ENCODE peak calls at places on chromosomes 6 and 20, in four cellular contexts. One of them, this sample, is unnamed.

GRCh38 chr20:47785900-47786762 is 850 bp upstream of the SULF2 start:
- DNase-seq in HepG2: peak; percentile 82
- DNase-seq in SK-N-SH: peak; percentile 86
- DNase-seq in H1: no peak
- DNase-seq in this sample: peak; percentile 63

GRCh38 chr20:24502184-24502583 is 32.8 kb downstream of the SYNDIG1 start:
- DNase-seq in HepG2: no peak
- DNase-seq in SK-N-SH: peak; percentile 51
- DNase-seq in H1: no peak
- DNase-seq in this sample: no peak

GRCh38 chr6:68636710-68637470 is 1.8 kb downstream of the ADGRB3 start:
- DNase-seq in HepG2: no peak
- DNase-seq in SK-N-SH: no peak
- DNase-seq in H1: no peak
- DNase-seq in this sample: no peak

GRCh38 chr6:159700970-159701369 is 7.9 kb upstream of the SOD2 start:
- DNase-seq in HepG2: no peak
- DNase-seq in SK-N-SH: no peak
- DNase-seq in H1: no peak
- DNase-seq in this sample: no peak

GRCh38 chr6:170096191-170096802 is 194.6 kb downstream of the DLL1 start:
- DNase-seq in HepG2: no peak
- DNase-seq in SK-N-SH: peak; percentile 81
- DNase-seq in H1: no peak
- DNase-seq in this sample: no peak

GRCh38 chr6:44915111-44915510 is 413.0 kb upstream of the RUNX2 start:
- DNase-seq in HepG2: no peak
- DNase-seq in SK-N-SH: no peak
- DNase-seq in H1: no peak
- DNase-seq in this sample: no peak

GRCh38 chr20:48051810-48052491 is 266.7 kb upstream of the SULF2 start:
- DNase-seq in HepG2: no peak
- DNase-seq in SK-N-SH: peak; percentile 69
- DNase-seq in H1: no peak
- DNase-seq in this sample: no peak

GRCh38 chr6:139327038-139327437 is 35.2 kb upstream of the TXLNB start:
- DNase-seq in HepG2: no peak
- DNase-seq in SK-N-SH: no peak
- DNase-seq in H1: no peak
- DNase-seq in this sample: peak; percentile 15

GRCh38 chr20:19269737-19270325 is 57.4 kb downstream of the SLC24A3 start:
- DNase-seq in HepG2: no peak
- DNase-seq in SK-N-SH: no peak
- DNase-seq in H1: no peak
- DNase-seq in this sample: no peak

GRCh38 chr6:144415014-144415413 is 129.9 kb downstream of the UTRN start:
- DNase-seq in HepG2: peak; percentile 95
- DNase-seq in SK-N-SH: no peak
- DNase-seq in H1: no peak
- DNase-seq in this sample: no peak

DNA sequence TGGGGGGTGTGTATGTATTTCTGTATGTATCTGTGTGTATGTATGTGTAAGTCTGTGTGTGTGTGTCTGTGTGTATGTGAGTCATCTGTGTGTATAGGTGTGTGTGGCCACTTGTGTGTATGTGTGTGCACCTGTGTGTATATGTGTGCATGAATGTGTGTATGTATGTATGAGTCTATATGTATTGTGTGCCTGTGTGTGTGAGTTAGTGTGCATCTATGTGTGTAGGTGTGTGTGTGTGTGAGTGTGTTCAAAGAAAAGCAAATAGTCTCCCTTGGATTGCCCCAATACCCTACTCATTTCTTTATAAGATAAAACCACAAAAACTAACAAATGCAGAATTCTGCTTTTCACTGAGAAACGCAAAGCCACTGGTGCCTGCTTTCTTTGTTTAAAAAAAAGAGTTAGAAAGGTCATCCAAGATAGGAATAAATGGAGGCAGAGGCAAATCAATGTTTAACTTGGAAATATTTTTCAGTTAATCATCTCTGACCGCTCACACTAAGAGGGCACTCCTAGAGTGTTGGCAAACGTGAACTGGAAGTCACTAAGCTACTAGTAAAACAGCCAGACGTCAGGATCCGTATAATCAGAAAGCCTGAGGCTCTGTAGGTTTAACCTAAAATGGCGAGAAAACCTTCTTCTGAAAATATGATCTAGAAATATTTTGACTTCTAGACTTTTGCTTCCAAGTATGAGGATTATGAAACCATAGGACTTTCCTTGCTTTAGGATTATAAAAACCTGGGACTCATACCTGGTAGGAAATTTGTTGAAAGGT is 37.4 kb upstream of the JAG1 start:
- DNase-seq in HepG2: peak; percentile 97
- DNase-seq in SK-N-SH: no peak
- DNase-seq in H1: no peak
- DNase-seq in this sample: no peak
- TF ChIP-seq POLR2AphosphoS5 in HepG2: peak; percentile 86
- TF ChIP-seq POLR2AphosphoS5 in SK-N-SH: no peak
- TF ChIP-seq POLR2AphosphoS5 in H1: no peak
- TF ChIP-seq POLR2AphosphoS5 in this sample: no peak

GRCh38 chr6:131949909-131950766 is 1.0 kb downstream of the CCN2 start:
- DNase-seq in HepG2: peak; percentile 75
- DNase-seq in SK-N-SH: peak; percentile 74
- DNase-seq in H1: no peak
- DNase-seq in this sample: peak; percentile 32

GRCh38 chr6:131949615-131949908 is 1.6 kb downstream of the CCN2 start:
- DNase-seq in HepG2: no peak
- DNase-seq in SK-N-SH: no peak
- DNase-seq in H1: no peak
- DNase-seq in this sample: no peak

GRCh38 chr6:131948692-131949614 is 2.2 kb downstream of the CCN2 start:
- DNase-seq in HepG2: peak; percentile 67
- DNase-seq in SK-N-SH: no peak
- DNase-seq in H1: no peak
- DNase-seq in this sample: no peak

GRCh38 chr6:131951576-131952230 is 531 bp upstream of the CCN2 start:
- DNase-seq in HepG2: no peak
- DNase-seq in SK-N-SH: no peak
- DNase-seq in H1: no peak
- DNase-seq in this sample: no peak

GRCh38 chr6:131950767-131951575 is at the start of gene CCN2:
- DNase-seq in HepG2: peak; percentile 100
- DNase-seq in SK-N-SH: peak; percentile 57
- DNase-seq in H1: peak; percentile 94
- DNase-seq in this sample: peak; percentile 11
- TF ChIP-seq TAF1 in HepG2: peak; percentile 97
- TF ChIP-seq TAF1 in SK-N-SH: peak; percentile 93
- TF ChIP-seq TAF1 in H1: peak; percentile 93
- TF ChIP-seq TAF1 in this sample: no peak

DNA sequence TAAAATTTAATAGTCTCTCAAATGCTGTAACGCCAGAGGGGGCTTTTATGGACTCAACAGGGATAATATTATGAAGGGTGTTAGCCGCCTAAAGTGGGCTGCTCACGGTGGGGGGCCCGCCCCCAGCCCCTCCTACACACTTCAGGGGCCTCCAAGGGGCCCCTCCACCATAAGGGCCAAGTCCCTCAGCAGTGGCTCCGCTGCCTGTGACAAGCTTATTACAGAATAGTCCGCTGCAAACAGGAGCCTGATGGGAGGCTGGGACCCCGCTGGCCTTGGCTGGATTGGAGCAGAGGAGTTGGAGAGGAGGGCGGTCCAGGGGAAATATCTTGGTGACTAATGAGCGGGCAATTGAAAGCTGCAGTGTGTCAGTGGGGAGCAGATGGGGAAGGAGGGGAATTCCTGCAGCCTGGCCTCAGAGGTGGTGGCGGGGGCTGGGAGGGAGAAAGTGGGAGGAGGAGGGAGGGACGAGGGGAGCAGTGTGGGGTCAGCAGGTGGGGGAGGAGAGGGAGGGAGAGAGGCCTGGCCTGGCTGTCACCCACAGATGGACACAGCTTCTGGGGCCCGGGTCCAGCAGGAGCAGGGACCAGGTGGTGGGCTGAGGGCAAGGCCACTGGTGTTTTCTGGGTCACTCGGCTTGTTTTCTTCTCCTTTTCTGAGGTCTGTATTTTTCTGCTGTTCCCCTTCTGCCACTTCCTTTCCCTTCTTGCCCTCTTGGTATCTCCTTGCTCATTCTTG is 57.6 kb upstream of the FOXP4 start:
- DNase-seq in HepG2: peak; percentile 51
- DNase-seq in SK-N-SH: peak; percentile 63
- DNase-seq in H1: no peak
- DNase-seq in this sample: no peak
- TF ChIP-seq POLR2AphosphoS5 in HepG2: no peak
- TF ChIP-seq POLR2AphosphoS5 in SK-N-SH: peak; percentile 14
- TF ChIP-seq POLR2AphosphoS5 in H1: no peak
- TF ChIP-seq POLR2AphosphoS5 in this sample: no peak

GRCh38 chr6:168183613-168183970 is 104.6 kb upstream of the FRMD1 start:
- DNase-seq in HepG2: no peak
- DNase-seq in SK-N-SH: no peak
- DNase-seq in H1: no peak
- DNase-seq in this sample: no peak
- TF ChIP-seq TAF1 in HepG2: no peak
- TF ChIP-seq TAF1 in SK-N-SH: no peak
- TF ChIP-seq TAF1 in H1: no peak
- TF ChIP-seq TAF1 in this sample: no peak

DNA sequence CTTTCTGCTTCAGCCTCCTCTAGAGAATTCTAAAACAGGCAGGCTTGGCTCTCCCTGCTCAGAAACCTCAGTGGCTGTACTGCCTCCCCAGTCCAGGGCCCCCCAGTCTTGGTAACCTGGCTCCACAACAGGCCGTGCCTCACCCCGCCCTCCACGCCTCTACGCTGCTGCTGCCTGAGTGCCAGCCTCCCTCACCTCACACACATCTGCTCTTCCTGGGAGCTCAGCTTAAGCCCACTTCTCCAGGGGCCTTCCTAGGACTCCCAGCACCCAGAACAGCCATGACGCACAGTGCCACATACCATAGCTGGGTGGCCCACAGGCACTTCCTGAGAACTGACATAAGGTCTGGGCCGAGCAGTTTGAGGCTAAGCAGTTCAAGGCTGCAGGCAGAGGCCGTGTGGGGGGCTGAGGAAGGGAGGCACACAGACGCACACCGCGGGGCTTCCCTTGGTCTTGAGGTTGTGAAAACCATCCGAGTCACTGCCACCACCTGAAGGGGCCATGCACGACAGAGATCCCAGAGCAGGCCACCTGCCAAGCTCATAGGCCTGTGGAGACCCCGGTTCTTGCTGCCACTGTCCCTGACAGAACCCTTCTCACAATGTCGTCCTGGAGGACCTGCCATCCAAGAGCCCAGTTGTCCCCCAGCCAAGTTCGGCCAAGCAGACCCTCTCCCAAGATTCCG is 42.6 kb downstream of the DSTN start:
- DNase-seq in HepG2: peak; percentile 39
- DNase-seq in SK-N-SH: peak; percentile 3
- DNase-seq in H1: no peak
- DNase-seq in this sample: peak; percentile 4
- TF ChIP-seq POLR2AphosphoS5 in HepG2: peak; percentile 32
- TF ChIP-seq POLR2AphosphoS5 in SK-N-SH: no peak
- TF ChIP-seq POLR2AphosphoS5 in H1: no peak
- TF ChIP-seq POLR2AphosphoS5 in this sample: no peak

DNA sequence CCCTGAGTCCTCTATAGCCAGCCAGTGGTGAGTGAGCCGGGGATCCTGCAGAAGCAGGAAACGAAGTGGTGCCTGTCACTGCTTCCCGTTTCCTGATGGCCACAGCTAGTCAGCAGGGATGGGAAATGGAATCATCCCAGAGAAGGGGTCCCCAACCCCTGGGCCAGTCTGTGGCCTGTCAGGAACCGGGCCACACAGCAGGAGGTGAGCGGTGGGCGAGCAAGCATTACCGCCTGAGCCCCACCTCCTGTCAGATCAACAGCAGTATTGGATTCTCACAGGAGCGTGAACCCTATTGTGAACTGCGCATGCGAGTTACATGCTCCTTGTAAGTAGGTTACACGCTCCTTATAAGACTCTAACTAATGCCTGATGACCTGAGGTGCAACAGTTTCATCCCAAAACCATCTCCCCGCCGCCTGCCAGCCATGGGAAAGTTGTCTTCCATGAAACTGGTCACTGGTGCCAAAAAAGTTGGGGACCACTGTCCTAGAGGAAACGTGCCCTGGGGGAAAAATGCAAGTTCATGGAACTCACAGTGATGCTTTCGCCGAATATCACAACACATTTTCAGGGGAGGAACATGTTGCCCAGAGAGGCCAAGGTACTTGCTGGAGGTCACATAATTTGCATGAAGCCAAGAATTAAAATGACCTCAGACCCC is 113.8 kb downstream of the JPH2 start:
- DNase-seq in HepG2: no peak
- DNase-seq in SK-N-SH: no peak
- DNase-seq in H1: no peak
- DNase-seq in this sample: no peak
- TF ChIP-seq TAF1 in HepG2: no peak
- TF ChIP-seq TAF1 in SK-N-SH: no peak
- TF ChIP-seq TAF1 in H1: no peak
- TF ChIP-seq TAF1 in this sample: no peak

GRCh38 chr6:31586596-31586995 is 519 bp downstream of the LST1 start:
- DNase-seq in HepG2: no peak
- DNase-seq in SK-N-SH: no peak
- DNase-seq in H1: no peak
- DNase-seq in this sample: no peak
- TF ChIP-seq POLR2AphosphoS5 in HepG2: no peak
- TF ChIP-seq POLR2AphosphoS5 in SK-N-SH: no peak
- TF ChIP-seq POLR2AphosphoS5 in H1: no peak
- TF ChIP-seq POLR2AphosphoS5 in this sample: no peak

GRCh38 chr20:23144856-23145255 is 58.7 kb upstream of the CD93 start:
- DNase-seq in HepG2: no peak
- DNase-seq in SK-N-SH: no peak
- DNase-seq in H1: no peak
- DNase-seq in this sample: no peak

GRCh38 chr20:23143986-23144695 is 58.0 kb upstream of the CD93 start:
- DNase-seq in HepG2: no peak
- DNase-seq in SK-N-SH: no peak
- DNase-seq in H1: no peak
- DNase-seq in this sample: no peak

GRCh38 chr20:23146111-23146640 is 60.1 kb upstream of the CD93 start:
- DNase-seq in HepG2: no peak
- DNase-seq in SK-N-SH: no peak
- DNase-seq in H1: no peak
- DNase-seq in this sample: no peak

GRCh38 chr20:23146857-23147256 is 60.7 kb upstream of the CD93 start:
- DNase-seq in HepG2: no peak
- DNase-seq in SK-N-SH: no peak
- DNase-seq in H1: no peak
- DNase-seq in this sample: no peak

DNA sequence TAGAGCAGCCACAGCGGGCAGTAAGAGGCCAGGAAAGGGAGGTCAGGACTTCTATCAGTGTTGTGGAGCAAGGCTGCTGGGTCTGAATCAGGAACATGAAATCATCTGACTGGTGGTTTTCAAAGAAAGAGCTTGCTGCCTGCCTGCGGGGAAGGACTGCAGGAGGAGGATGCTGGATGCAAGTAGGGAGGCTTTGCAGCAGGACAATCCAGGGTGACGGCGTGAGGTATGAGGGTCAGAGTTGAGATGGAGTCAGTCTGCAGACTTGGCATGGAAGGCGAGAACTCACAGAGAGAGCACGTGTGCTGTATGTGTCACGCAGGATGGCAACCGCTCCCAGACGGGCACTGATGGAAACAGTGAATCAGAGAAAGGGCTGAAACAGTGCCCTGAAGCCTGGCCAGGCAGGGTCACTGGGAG is 59.2 kb upstream of the CD93 start:
- DNase-seq in HepG2: no peak
- DNase-seq in SK-N-SH: no peak
- DNase-seq in H1: no peak
- DNase-seq in this sample: no peak
- TF ChIP-seq TAF1 in HepG2: no peak
- TF ChIP-seq TAF1 in SK-N-SH: no peak
- TF ChIP-seq TAF1 in H1: no peak
- TF ChIP-seq TAF1 in this sample: no peak

GRCh38 chr6:73521351-73522254 is 771 bp upstream of the EEF1A1 start:
- DNase-seq in HepG2: peak; percentile 69
- DNase-seq in SK-N-SH: peak; percentile 83
- DNase-seq in H1: no peak
- DNase-seq in this sample: no peak
- TF ChIP-seq POLR2AphosphoS5 in HepG2: peak; percentile 58
- TF ChIP-seq POLR2AphosphoS5 in SK-N-SH: peak; percentile 16
- TF ChIP-seq POLR2AphosphoS5 in H1: peak; percentile 78
- TF ChIP-seq POLR2AphosphoS5 in this sample: peak; percentile 60

This sample was measured in GM12891.